ENCODE peak calls at places on chromosomes 1 and 21, in nine cellular contexts. B is tibial nerve, R is MM.1S, V is bronchial epithelial cell, K is lower leg skin, O is body of pancreas, N is left lung, E is AG09309, P is A549. D is an unnamed sample.

GRCh38 chr1:39788758-39789570 is at the start of gene BMP8B:
- DNase-seq in O (peak; percentile 83), R (peak; percentile 77), P (peak; percentile 59), B (peak; percentile 33), N (peak; percentile 93), E (no peak), K (no peak), V (no peak), D (peak; percentile 49)

GRCh38 chr1:156245451-156246232 is 2.2 kb downstream of the PAQR6 start:
- DNase-seq in K (no peak), N (peak; percentile 85), R (no peak), O (peak; percentile 51), B (no peak), E (no peak), V (no peak), P (no peak), D (peak; percentile 44)

GRCh38 chr1:6157528-6158174 is 22.5 kb downstream of the CHD5 start:
- DNase-seq in K (no peak), R (no peak), V (peak; percentile 98), E (no peak), B (no peak), N (no peak), O (no peak), P (peak; percentile 93), D (peak; percentile 98)

GRCh38 chr1:160774886-160775719 is 20.9 kb upstream of the LY9 start:
- DNase-seq in V (no peak), P (no peak), O (no peak), B (no peak), N (no peak), E (no peak), R (no peak), K (no peak), D (no peak)

GRCh38 chr1:16075337-16076002 is 2.0 kb upstream of the FAM131C start:
- DNase-seq in B (no peak), O (peak; percentile 69), P (no peak), V (peak; percentile 62), E (peak; percentile 17), K (no peak), R (no peak), N (no peak), D (peak; percentile 53)

GRCh38 chr1:240619901-240620621 is 8.1 kb upstream of the GREM2 start:
- DNase-seq in O (no peak), B (no peak), K (peak; percentile 49), R (no peak), V (no peak), N (no peak), E (no peak), P (no peak), D (no peak)

GRCh38 chr21:25561668-25562641 is 45.3 kb downstream of the MRPL39 start:
- DNase-seq in R (peak; percentile 39), N (peak; percentile 86), B (peak; percentile 20), K (peak; percentile 86), E (no peak), O (peak; percentile 46), P (no peak), V (peak; percentile 29), D (peak; percentile 59)

GRCh38 chr1:203172184-203173115 is 3.2 kb downstream of the MYBPH start:
- DNase-seq in E (no peak), O (peak; percentile 79), V (peak; percentile 38), N (peak; percentile 86), B (no peak), K (no peak), R (peak; percentile 61), P (peak; percentile 78), D (peak; percentile 73)

GRCh38 chr1:91805343-91805801 is 80.6 kb downstream of the TGFBR3 start:
- DNase-seq in P (no peak), N (no peak), B (no peak), O (peak; percentile 90), V (no peak), K (peak; percentile 81), E (no peak), R (no peak), D (no peak)

GRCh38 chr1:225834417-225835329 is 24.7 kb downstream of the EPHX1 start:
- DNase-seq in B (peak; percentile 75), V (no peak), E (peak; percentile 55), P (no peak), R (no peak), N (no peak), O (peak; percentile 63), K (no peak), D (no peak)

GRCh38 chr1:10796029-10796944 is at the start of gene CASZ1:
- DNase-seq in R (no peak), P (peak; percentile 83), O (peak; percentile 91), V (peak; percentile 76), N (peak; percentile 89), B (peak; percentile 65), E (peak; percentile 50), K (peak; percentile 92), D (peak; percentile 96)

GRCh38 chr1:15219280-15220023 is 27.6 kb upstream of the FHAD1 start:
- DNase-seq in B (no peak), R (no peak), O (no peak), P (no peak), V (no peak), N (no peak), E (no peak), K (no peak), D (no peak)

GRCh38 chr1:87224209-87224608 is 104.5 kb upstream of the LMO4 start:
- DNase-seq in O (no peak), V (peak; percentile 100), E (peak; percentile 95), P (peak; percentile 3), K (no peak), R (no peak), B (no peak), N (no peak), D (peak; percentile 98)

GRCh38 chr1:100361249-100362089 is 9.2 kb downstream of the CDC14A start:
- DNase-seq in P (no peak), N (no peak), O (no peak), K (no peak), B (no peak), V (no peak), R (no peak), E (no peak), D (peak; percentile 12)

GRCh38 chr1:100359139-100359538 is 6.8 kb downstream of the CDC14A start:
- DNase-seq in V (no peak), R (no peak), O (no peak), B (no peak), P (no peak), K (no peak), E (no peak), N (no peak), D (no peak)

GRCh38 chr1:100360790-100361232 is 8.5 kb downstream of the CDC14A start:
- DNase-seq in K (peak; percentile 89), P (no peak), N (no peak), V (no peak), R (no peak), B (peak; percentile 64), E (no peak), O (peak; percentile 20), D (no peak)

GRCh38 chr1:100354971-100355394 is 2.7 kb downstream of the CDC14A start:
- DNase-seq in B (no peak), V (peak; percentile 82), E (no peak), O (peak; percentile 53), R (peak; percentile 35), N (no peak), K (no peak), P (no peak), D (peak; percentile 81)

DNA sequence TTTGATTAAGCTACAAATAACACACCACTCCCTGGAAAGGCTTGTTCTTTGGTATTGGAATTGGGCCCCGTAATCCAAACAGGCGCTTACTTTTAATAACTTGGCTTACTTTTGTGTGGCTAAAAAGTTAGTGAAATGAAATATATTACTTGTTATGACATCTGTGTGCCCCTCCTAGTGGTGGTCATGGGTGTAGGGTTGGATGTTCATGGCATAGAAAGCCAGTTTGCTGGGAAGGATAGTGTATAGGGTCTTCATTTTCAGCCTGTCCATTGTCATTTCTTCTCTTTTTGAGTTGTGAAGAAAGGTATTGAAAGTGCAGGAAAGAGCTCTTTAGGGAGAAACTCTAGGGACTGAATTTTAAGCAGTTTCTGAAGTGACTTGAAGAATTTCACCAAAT is 5.9 kb downstream of the CDC14A start:
- DNase-seq in O (no peak), K (no peak), P (no peak), R (no peak), E (no peak), N (no peak), V (no peak), B (no peak), D (no peak)
- TF ChIP-seq CTCF in O (peak; percentile 21), K (no peak), P (peak; percentile 28), R (peak; percentile 23), E (peak; percentile 45), N (no peak), V (no peak), B (peak; percentile 12), D (no peak)

GRCh38 chr1:12148958-12149790 is 17.6 kb upstream of the TNFRSF1B start:
- DNase-seq in K (no peak), P (no peak), N (no peak), O (no peak), V (no peak), R (no peak), E (no peak), B (no peak), D (no peak)
- H3K4me3 ChIP-seq in K (no peak overlapping the region), P (no peak overlapping the region), N (no peak overlapping the region), O (no peak overlapping the region), V (no peak overlapping the region), R (no peak overlapping the region), E (no peak overlapping the region), B (no peak overlapping the region), D (no peak overlapping the region)

DNA sequence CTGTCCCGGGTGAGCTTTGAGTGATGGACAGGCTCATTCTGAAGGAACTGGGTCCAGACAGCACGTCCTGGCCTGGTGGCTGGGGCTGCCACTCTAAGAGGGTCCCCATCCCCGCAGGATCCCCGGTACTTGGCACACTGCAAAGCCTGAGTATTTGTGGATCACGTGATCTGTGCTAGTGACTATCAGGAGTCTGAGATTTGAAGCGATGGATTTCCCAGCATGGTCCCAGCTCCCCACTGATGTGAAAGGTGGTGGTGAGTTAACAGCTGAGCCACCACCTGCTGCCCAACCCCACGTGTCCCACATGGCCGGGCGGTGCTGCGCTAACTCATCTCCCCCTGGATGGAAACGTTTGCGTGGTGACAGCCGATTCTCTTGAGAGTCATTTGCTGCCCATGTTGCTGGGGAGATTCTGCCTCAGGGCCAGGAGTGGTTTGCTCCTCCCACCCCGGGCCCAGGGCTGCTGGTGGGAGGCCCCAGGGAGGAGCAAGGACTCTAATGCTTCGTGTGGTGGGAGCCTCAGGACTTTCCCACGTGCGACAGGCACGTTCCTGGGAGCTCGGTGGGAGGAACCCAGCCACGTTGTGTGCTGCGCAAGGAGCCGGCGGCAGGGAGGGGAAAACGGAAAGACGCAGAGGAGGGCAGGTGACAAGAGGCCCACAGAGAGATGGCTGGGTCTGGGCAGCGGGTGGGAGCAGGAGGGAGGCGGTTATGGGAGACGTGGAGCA is 15.1 kb downstream of the FAAP20 start:
- DNase-seq in N (no peak), V (no peak), K (no peak), R (no peak), B (no peak), P (no peak), E (no peak), O (no peak), D (no peak)
- TF ChIP-seq CTCF in N (no peak), V (no peak), K (no peak), R (no peak), B (no peak), P (no peak), E (no peak), O (no peak), D (no peak)

DNA sequence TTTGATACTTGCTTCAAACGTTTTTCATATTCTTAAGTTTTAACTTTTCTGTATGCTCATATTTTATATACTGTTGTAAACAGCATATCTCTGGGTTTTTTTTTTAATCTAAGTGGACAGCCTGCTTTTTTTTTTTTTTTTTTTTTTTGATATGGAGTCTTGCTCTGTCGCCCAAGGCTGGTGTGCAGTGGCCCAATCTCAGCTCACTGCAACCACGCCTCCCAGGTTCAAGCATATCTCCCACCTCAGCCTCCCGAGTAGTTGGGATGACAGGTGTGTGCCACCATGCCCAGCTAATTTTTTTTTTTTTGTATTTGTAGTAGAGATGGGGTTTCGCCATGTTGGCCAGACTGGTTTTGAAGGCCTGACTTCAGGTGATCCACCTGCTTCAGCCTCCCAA is 1.2 kb downstream of the TBCE start:
- DNase-seq in N (no peak), O (no peak), V (no peak), R (no peak), K (no peak), B (no peak), E (no peak), P (no peak), D (no peak)
- H3K4me3 ChIP-seq in N (peak overlapping the region; percentile 54), O (no peak overlapping the region), V (no peak overlapping the region), R (no peak overlapping the region), K (no peak overlapping the region), B (no peak overlapping the region), E (no peak overlapping the region), P (peak overlapping the region; percentile 65), D (no peak overlapping the region)

D was measured in epithelial cell of esophagus.